ENCODE peak calls at places on chromosomes 12 and 14, in seven cellular contexts. R, A, K, E, C, G and H are unnamed samples.

GRCh38 chr14:91335191-91336092 is 82.2 kb downstream of the CCDC88C start:
- DNase-seq in R (no peak), A (no peak), K (no peak), E (no peak), C (no peak), G (no peak), H (no peak)

GRCh38 chr12:93736640-93737178 is 59.5 kb downstream of the CRADD start:
- DNase-seq in R (no peak), A (no peak), K (no peak), E (no peak), C (no peak), G (no peak), H (no peak)

GRCh38 chr14:61034416-61035100 is 53.5 kb downstream of the SLC38A6 start:
- DNase-seq in R (no peak), A (no peak), K (peak), E (no peak), C (no peak), G (peak), H (no peak)

GRCh38 chr12:91109148-91109564 is 2.1 kb downstream of the LUM start:
- DNase-seq in R (no peak), A (peak), K (peak), E (peak), C (peak), G (peak), H (no peak)

GRCh38 chr12:131011165-131012079 is 57.7 kb downstream of the ADGRD1 start:
- DNase-seq in R (no peak), A (no peak), K (no peak), E (no peak), C (no peak), G (no peak), H (no peak)

GRCh38 chr12:66144796-66145754 is 14.5 kb upstream of the LLPH start:
- DNase-seq in R (peak), A (no peak), K (peak), E (no peak), C (no peak), G (peak), H (no peak)

GRCh38 chr12:124191024-124191359 is 103.9 kb upstream of the RFLNA start:
- DNase-seq in R (no peak), A (no peak), K (no peak), E (no peak), C (no peak), G (peak), H (no peak)

GRCh38 chr14:100892496-100893227 is 10.9 kb downstream of the RTL1 start:
- DNase-seq in R (no peak), A (peak), K (no peak), E (peak), C (no peak), G (no peak), H (no peak)

GRCh38 chr12:42588308-42588836 is 1.2 kb downstream of the PRICKLE1 start:
- DNase-seq in R (no peak), A (no peak), K (peak), E (no peak), C (no peak), G (no peak), H (no peak)

GRCh38 chr12:24695657-24696329 is 253.1 kb downstream of the BCAT1 start:
- DNase-seq in R (no peak), A (no peak), K (peak), E (no peak), C (no peak), G (no peak), H (no peak)

GRCh38 chr12:51848843-51849735 is 571 bp upstream of the FIGNL2 start:
- DNase-seq in R (peak), A (no peak), K (peak), E (no peak), C (no peak), G (no peak), H (no peak)

GRCh38 chr12:52006726-52007157 is at the start of gene TAMALIN:
- DNase-seq in R (peak), A (peak), K (peak), E (peak), C (peak), G (peak), H (no peak)

GRCh38 chr12:48956279-48957140 is 777 bp downstream of the ARF3 start:
- DNase-seq in R (peak), A (peak), K (peak), E (peak), C (no peak), G (peak), H (peak)

GRCh38 chr14:91303091-91303923 is 58.8 kb upstream of the GPR68 start:
- DNase-seq in R (peak), A (no peak), K (no peak), E (no peak), C (peak), G (no peak), H (no peak)

GRCh38 chr12:19423531-19423930 is 15.8 kb upstream of the AEBP2 start:
- DNase-seq in R (no peak), A (no peak), K (no peak), E (no peak), C (no peak), G (no peak), H (no peak)

GRCh38 chr14:68042591-68043210 is 223.1 kb downstream of the RAD51B start:
- DNase-seq in R (no peak), A (no peak), K (no peak), E (no peak), C (no peak), G (no peak), H (no peak)

GRCh38 chr12:55847603-55848329 is 5.0 kb upstream of the MMP19 start:
- DNase-seq in R (no peak), A (no peak), K (peak), E (peak), C (no peak), G (peak), H (peak)

GRCh38 chr14:30985796-30986195 is 39.7 kb upstream of the AP4S1 start:
- DNase-seq in R (no peak), A (no peak), K (no peak), E (no peak), C (no peak), G (no peak), H (no peak)

GRCh38 chr12:27969011-27969900 is 3.3 kb downstream of the PTHLH start:
- DNase-seq in R (peak), A (no peak), K (peak), E (no peak), C (no peak), G (no peak), H (no peak)

GRCh38 chr14:54730156-54730961 is 163.4 kb downstream of the SAMD4A start:
- DNase-seq in R (no peak), A (no peak), K (peak), E (no peak), C (peak), G (peak), H (no peak)

GRCh38 chr14:74913986-74914573 is 9.0 kb downstream of the RPS6KL1 start:
- DNase-seq in R (peak), A (peak), K (peak), E (peak), C (no peak), G (peak), H (peak)

GRCh38 chr14:38718519-38718918 is 384.5 kb downstream of the SEC23A start:
- DNase-seq in R (no peak), A (no peak), K (no peak), E (no peak), C (no peak), G (no peak), H (no peak)

GRCh38 chr14:21092147-21093011 is 6.1 kb downstream of the ZNF219 start:
- DNase-seq in R (peak), A (peak), K (peak), E (peak), C (peak), G (peak), H (no peak)

GRCh38 chr14:71551291-71551955 is 380.8 kb upstream of the RGS6 start:
- DNase-seq in R (no peak), A (no peak), K (peak), E (no peak), C (no peak), G (peak), H (peak)

GRCh38 chr14:27623782-27624181 is 1025.9 kb upstream of the NOVA1 start:
- DNase-seq in R (no peak), A (no peak), K (no peak), E (no peak), C (no peak), G (no peak), H (no peak)

GRCh38 chr14:106665814-106666213 is 1139.4 kb downstream of the TMEM121 start:
- DNase-seq in R (no peak), A (no peak), K (no peak), E (no peak), C (peak), G (no peak), H (no peak)

GRCh38 chr14:59020382-59020781 is 168.1 kb upstream of the DAAM1 start:
- DNase-seq in R (peak), A (no peak), K (peak), E (no peak), C (no peak), G (peak), H (no peak)